ENCODE peak calls at places on chromosome 10, in six cellular contexts. Q, Y, R, W, O and K are unnamed samples.
A peak's percentile ranks its signal among the peaks of the same experiment; 100 is the strongest.

GRCh38 chr10:119208553-119208940 is 1.2 kb downstream of the GRK5 start:
- DNase-seq in R (peak; percentile 36), Y (no peak), Q (no peak), W (peak; percentile 74), O (no peak), K (peak; percentile 62)

GRCh38 chr10:61882621-61883375 is 18.7 kb upstream of the ARID5B start:
- DNase-seq in Y (peak; percentile 70), O (no peak), Q (no peak), W (peak; percentile 86), R (peak; percentile 88), K (peak; percentile 79)

GRCh38 chr10:130858626-130859025 is 452.9 kb downstream of the TCERG1L start:
- DNase-seq in O (no peak), R (no peak), Q (no peak), W (no peak), Y (no peak), K (no peak)

GRCh38 chr10:113297226-113297625 is 255.6 kb upstream of the HABP2 start:
- DNase-seq in Y (peak; percentile 51), R (no peak), Q (no peak), O (no peak), W (peak; percentile 74), K (peak; percentile 90)

GRCh38 chr10:110758898-110759297 is 112.8 kb upstream of the PDCD4 start:
- DNase-seq in Q (no peak), O (no peak), Y (peak; percentile 67), W (peak; percentile 71), R (no peak), K (peak; percentile 56)

GRCh38 chr10:34049887-34050286 is 715.4 kb upstream of the NRP1 start:
- DNase-seq in R (peak; percentile 11), O (no peak), Q (no peak), W (peak; percentile 46), Y (peak; percentile 77), K (peak; percentile 41)

GRCh38 chr10:35633006-35633980 is 8.8 kb downstream of the FZD8 start:
- DNase-seq in Q (no peak), Y (no peak), W (no peak), O (no peak), R (no peak), K (no peak)

GRCh38 chr10:23035569-23035968 is 59.8 kb upstream of the MSRB2 start:
- DNase-seq in Y (peak; percentile 20), Q (peak; percentile 4), R (no peak), W (peak; percentile 36), O (no peak), K (peak; percentile 2)

GRCh38 chr10:79088176-79088575 is 19.4 kb downstream of the ZMIZ1 start:
- DNase-seq in R (no peak), W (no peak), Q (no peak), O (no peak), Y (no peak), K (no peak)

GRCh38 chr10:78424721-78425120 is 391.1 kb downstream of the RPS24 start:
- DNase-seq in Q (peak; percentile 40), O (no peak), R (no peak), W (peak; percentile 30), Y (no peak), K (no peak)

GRCh38 chr10:107994621-107995274 is 830.2 kb upstream of the SORCS1 start:
- DNase-seq in Y (no peak), R (no peak), W (no peak), Q (no peak), O (no peak), K (no peak)

GRCh38 chr10:121662945-121663917 is 65.0 kb upstream of the FGFR2 start:
- DNase-seq in R (peak; percentile 29), W (no peak), Y (no peak), Q (peak; percentile 16), O (no peak), K (no peak)

GRCh38 chr10:130023454-130024230 is 59.6 kb upstream of the EBF3 start:
- DNase-seq in R (no peak), O (no peak), Q (no peak), W (no peak), Y (no peak), K (no peak)